ENCODE peak calls at places on chromosomes 7 and 10, in five cellular contexts. X is brain microvascular endothelial cell, O is iPS DF 19.7, N is ovary, Q is mammary epithelial cell. M is an unnamed sample.

GRCh38 chr7:31122649-31123058 is 70.5 kb downstream of the ADCYAP1R1 start:
- DNase-seq in O (peak; percentile 85), X (peak; percentile 79), Q (peak; percentile 63), N (peak; percentile 72), M (peak; percentile 23)

GRCh38 chr7:209846-210245 is 17.5 kb downstream of the FAM20C start:
- DNase-seq in X (no peak), N (no peak), O (no peak), Q (no peak), M (no peak)

GRCh38 chr10:22468570-22469320 is 123.4 kb downstream of the SPAG6 start:
- DNase-seq in Q (no peak), N (no peak), X (no peak), O (no peak), M (no peak)

GRCh38 chr10:101489355-101489754 is 98.7 kb downstream of the POLL start:
- DNase-seq in Q (peak; percentile 24), O (no peak), N (no peak), X (no peak), M (no peak)

GRCh38 chr10:1054684-1055083 is 1.5 kb upstream of the WDR37 start:
- DNase-seq in O (no peak), X (no peak), Q (peak; percentile 88), N (no peak), M (no peak)

GRCh38 chr7:12303096-12303495 is 92.0 kb downstream of the TMEM106B start:
- DNase-seq in X (no peak), N (no peak), Q (peak; percentile 51), O (no peak), M (no peak)

GRCh38 chr10:34213193-34213804 is 601.8 kb downstream of the PARD3 start:
- DNase-seq in N (no peak), O (no peak), X (no peak), Q (no peak), M (no peak)

GRCh38 chr7:40622830-40623507 is 488.2 kb downstream of the SUGCT start:
- DNase-seq in X (no peak), N (no peak), Q (no peak), O (no peak), M (no peak)

GRCh38 chr7:47320296-47320695 is 261.6 kb downstream of the TNS3 start:
- DNase-seq in N (no peak), O (no peak), X (no peak), Q (no peak), M (no peak)

GRCh38 chr7:140342732-140343514 is 55.4 kb downstream of the SLC37A3 start:
- DNase-seq in N (no peak), X (peak; percentile 33), O (peak; percentile 28), Q (peak; percentile 6), M (no peak)

GRCh38 chr10:88618496-88618895 is 31.9 kb downstream of the LIPJ start:
- DNase-seq in X (no peak), Q (no peak), O (no peak), N (no peak), M (no peak)

GRCh38 chr7:151863386-151864079 is 13.4 kb downstream of the PRKAG2 start:
- DNase-seq in X (no peak), Q (no peak), N (no peak), O (no peak), M (no peak)

GRCh38 chr7:102061354-102061945 is 225.2 kb upstream of the SH2B2 start:
- DNase-seq in O (no peak), X (no peak), Q (no peak), N (no peak), M (no peak)

GRCh38 chr10:115129752-115130151 is 36.6 kb downstream of the ATRNL1 start:
- DNase-seq in N (no peak), Q (peak; percentile 4), X (no peak), O (no peak), M (no peak)

GRCh38 chr7:23105644-23106490 is at the start of gene KLHL7:
- DNase-seq in N (peak; percentile 97), X (peak; percentile 94), Q (peak; percentile 93), O (peak; percentile 79), M (peak; percentile 98)

GRCh38 chr7:34165466-34165865 is 260.1 kb downstream of the BMPER start:
- DNase-seq in N (no peak), Q (no peak), O (no peak), X (no peak), M (no peak)

GRCh38 chr7:47664650-47665049 is 82.7 kb upstream of the TNS3 start:
- DNase-seq in O (no peak), X (no peak), Q (no peak), N (no peak), M (no peak)

GRCh38 chr7:36181668-36182067 is 28.6 kb downstream of the EEPD1 start:
- DNase-seq in Q (no peak), X (no peak), N (no peak), O (no peak), M (no peak)

GRCh38 chr7:936131-937054 is 18.1 kb downstream of the ADAP1 start:
- DNase-seq in Q (no peak), X (peak; percentile 68), N (no peak), O (no peak), M (no peak)